ENCODE peak calls at places on chromosomes 16 and 17, in four cellular contexts. X, M, V and F are unnamed samples.

GRCh38 chr16:69003500-69003899 is 102.0 kb upstream of the HAS3 start:
- DNase-seq in V (no peak), X (peak; percentile 35), M (no peak), F (peak; percentile 8)

GRCh38 chr16:67372664-67373063 is 20.6 kb downstream of the TPPP3 start:
- DNase-seq in X (no peak), M (no peak), V (peak; percentile 62), F (no peak)

GRCh38 chr17:1302761-1303160 is 23.3 kb downstream of the TRARG1 start:
- DNase-seq in M (no peak), X (no peak), V (no peak), F (no peak)

GRCh38 chr16:52114414-52114813 is 432.5 kb downstream of the TOX3 start:
- DNase-seq in M (no peak), X (no peak), V (no peak), F (no peak)

GRCh38 chr16:57470683-57471082 is 8.2 kb downstream of the POLR2C start:
- DNase-seq in V (peak; percentile 66), M (peak; percentile 72), X (no peak), F (no peak)

GRCh38 chr17:66210208-66210574 is 18.3 kb upstream of the CEP112 start:
- DNase-seq in M (no peak), X (no peak), V (no peak), F (no peak)

GRCh38 chr16:81610144-81610842 is 165.7 kb downstream of the CMIP start:
- DNase-seq in V (peak; percentile 59), M (peak; percentile 81), X (no peak), F (no peak)

GRCh38 chr16:58417600-58417999 is 25.3 kb downstream of the GINS3 start:
- DNase-seq in X (no peak), V (no peak), M (peak; percentile 36), F (no peak)

GRCh38 chr17:74574489-74575142 is 7.3 kb upstream of the CD300H start:
- DNase-seq in V (no peak), M (no peak), X (no peak), F (no peak)

GRCh38 chr17:31722251-31723056 is 136.6 kb downstream of the COPRS start:
- DNase-seq in V (peak; percentile 66), M (no peak), X (no peak), F (no peak)

GRCh38 chr17:80941743-80942211 is 49.9 kb upstream of the CHMP6 start:
- DNase-seq in X (no peak), M (no peak), V (peak; percentile 67), F (no peak)

GRCh38 chr17:82367724-82368524 is 3.6 kb upstream of the UTS2R start:
- DNase-seq in M (no peak), V (no peak), X (no peak), F (peak; percentile 96)

GRCh38 chr16:2497116-2497630 is 16.6 kb upstream of the ATP6V0C start:
- DNase-seq in V (no peak), M (peak; percentile 86), X (no peak), F (no peak)

GRCh38 chr16:27174007-27174406 is 29.3 kb upstream of the KDM8 start:
- DNase-seq in V (no peak), X (no peak), M (no peak), F (peak; percentile 97)

GRCh38 chr17:41691031-41691777 is 2.5 kb downstream of the EIF1 start:
- DNase-seq in M (no peak), X (no peak), V (peak; percentile 20), F (no peak)

GRCh38 chr17:38673714-38674012 is 1.1 kb downstream of the EPOP start:
- DNase-seq in X (peak; percentile 73), V (no peak), M (peak; percentile 22), F (no peak)
- H3K4me3 ChIP-seq in X (peak overlapping the region; percentile 72), V (no peak overlapping the region), M (peak overlapping the region; percentile 76), F (peak overlapping the region; percentile 68)

GRCh38 chr16:4604401-4604800 is 10.3 kb downstream of the UBALD1 start:
- DNase-seq in X (no peak), M (no peak), V (no peak), F (no peak)
- H3K4me3 ChIP-seq in X (no peak overlapping the region), M (no peak overlapping the region), V (no peak overlapping the region), F (no peak overlapping the region)

GRCh38 chr17:29596811-29597210 is 3.9 kb downstream of the ANKRD13B start:
- DNase-seq in V (no peak), X (no peak), M (no peak), F (no peak)

GRCh38 chr17:29593546-29594440 is 861 bp downstream of the ANKRD13B start:
- DNase-seq in M (no peak), X (peak; percentile 89), V (peak; percentile 42), F (no peak)

GRCh38 chr17:29595943-29596774 is 3.2 kb downstream of the ANKRD13B start:
- DNase-seq in X (no peak), V (no peak), M (no peak), F (no peak)

GRCh38 chr17:29594441-29595090 is 1.6 kb downstream of the ANKRD13B start:
- DNase-seq in V (no peak), X (no peak), M (no peak), F (no peak)

DNA sequence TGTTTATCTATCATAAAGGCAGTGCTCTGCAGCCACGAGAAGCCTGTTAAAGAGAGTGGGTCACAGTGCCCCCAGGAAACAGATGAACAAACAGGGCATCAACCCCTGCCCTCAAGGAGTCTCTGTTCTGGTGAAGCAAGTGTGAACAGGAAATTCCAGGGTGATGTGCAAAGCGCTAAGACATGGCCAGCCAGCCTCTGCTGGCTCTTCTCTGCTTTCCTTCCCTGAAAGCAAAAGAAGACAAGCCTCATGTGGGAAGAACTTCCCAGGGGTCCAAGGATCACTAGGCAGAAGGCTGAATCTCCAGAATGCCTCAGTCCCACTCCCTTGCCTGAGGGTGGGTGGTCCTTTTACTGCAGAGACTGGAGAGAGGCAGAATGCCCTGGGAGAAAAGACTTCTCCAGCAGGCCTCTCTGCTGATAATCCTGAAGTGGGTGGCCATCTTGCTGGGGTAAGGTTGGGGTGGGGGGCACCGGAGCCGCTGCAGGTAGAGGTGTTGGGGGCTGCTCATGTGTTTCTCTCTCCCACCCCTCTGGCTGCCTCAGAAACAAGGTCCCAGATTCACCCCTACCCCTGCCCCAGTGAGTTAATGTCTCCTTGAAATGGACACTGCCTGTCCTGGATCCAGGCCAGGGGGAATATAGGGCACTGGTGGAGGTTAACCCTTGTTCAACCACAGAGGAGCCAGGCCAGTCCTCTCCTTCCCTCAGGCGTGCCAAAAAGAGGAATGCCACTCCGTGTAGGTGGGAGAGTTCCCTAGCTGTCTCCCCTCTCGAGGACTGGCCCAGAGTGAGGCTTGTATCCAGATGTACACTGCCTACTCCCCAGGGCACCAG is 2.4 kb downstream of the ANKRD13B start:
- DNase-seq in V (peak; percentile 62), X (peak; percentile 46), M (no peak), F (no peak)
- H3K4me3 ChIP-seq in V (no peak overlapping the region), X (no peak overlapping the region), M (no peak overlapping the region), F (no peak overlapping the region)

GRCh38 chr17:47994714-47995113 is 23.8 kb downstream of the CDK5RAP3 start:
- DNase-seq in V (no peak), X (peak; percentile 45), M (no peak), F (no peak)

GRCh38 chr17:47993964-47994363 is 23.1 kb downstream of the CDK5RAP3 start:
- DNase-seq in V (no peak), X (no peak), M (no peak), F (no peak)

GRCh38 chr17:47997595-47997994 is 26.7 kb downstream of the CDK5RAP3 start:
- DNase-seq in M (no peak), V (no peak), X (no peak), F (no peak)

GRCh38 chr17:47996201-47996600 is 25.3 kb downstream of the CDK5RAP3 start:
- DNase-seq in V (no peak), M (no peak), X (no peak), F (no peak)

DNA sequence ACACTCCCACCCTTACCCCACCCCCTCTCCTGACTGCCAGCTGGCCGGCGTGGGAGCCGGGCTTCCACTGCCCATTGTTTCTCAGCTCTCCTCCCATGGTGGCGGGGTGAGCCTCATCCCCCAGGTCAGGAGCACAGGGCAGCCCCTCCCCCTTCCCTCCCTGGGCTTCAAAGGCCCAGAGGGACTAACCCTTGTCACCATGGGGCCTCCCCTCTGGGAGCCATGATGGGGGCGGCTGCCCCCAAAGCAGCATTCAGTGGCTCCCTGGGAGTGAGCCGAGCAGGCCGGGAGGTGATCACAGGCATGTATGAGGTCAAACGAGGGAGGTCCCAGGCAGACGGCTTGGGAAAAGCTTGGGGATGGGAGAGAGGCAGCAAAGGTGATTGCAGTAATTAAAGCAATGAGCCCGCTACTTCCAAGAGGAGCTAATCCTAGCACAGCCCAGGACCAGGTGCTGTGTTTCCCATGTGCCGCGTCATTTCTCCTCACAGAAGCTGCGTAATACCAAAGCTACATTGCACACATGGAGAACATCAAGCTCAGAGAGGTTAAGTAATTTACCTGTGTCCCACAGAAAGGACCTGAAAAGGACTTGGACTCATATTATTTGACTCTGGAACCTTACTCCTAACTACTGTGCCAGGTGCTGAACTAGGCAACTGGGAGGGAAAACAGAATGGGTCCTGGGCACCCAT is 24.5 kb downstream of the CDK5RAP3 start:
- DNase-seq in X (peak; percentile 86), V (no peak), M (no peak), F (no peak)
- H3K4me3 ChIP-seq in X (no peak overlapping the region), V (no peak overlapping the region), M (no peak overlapping the region), F (no peak overlapping the region)

DNA sequence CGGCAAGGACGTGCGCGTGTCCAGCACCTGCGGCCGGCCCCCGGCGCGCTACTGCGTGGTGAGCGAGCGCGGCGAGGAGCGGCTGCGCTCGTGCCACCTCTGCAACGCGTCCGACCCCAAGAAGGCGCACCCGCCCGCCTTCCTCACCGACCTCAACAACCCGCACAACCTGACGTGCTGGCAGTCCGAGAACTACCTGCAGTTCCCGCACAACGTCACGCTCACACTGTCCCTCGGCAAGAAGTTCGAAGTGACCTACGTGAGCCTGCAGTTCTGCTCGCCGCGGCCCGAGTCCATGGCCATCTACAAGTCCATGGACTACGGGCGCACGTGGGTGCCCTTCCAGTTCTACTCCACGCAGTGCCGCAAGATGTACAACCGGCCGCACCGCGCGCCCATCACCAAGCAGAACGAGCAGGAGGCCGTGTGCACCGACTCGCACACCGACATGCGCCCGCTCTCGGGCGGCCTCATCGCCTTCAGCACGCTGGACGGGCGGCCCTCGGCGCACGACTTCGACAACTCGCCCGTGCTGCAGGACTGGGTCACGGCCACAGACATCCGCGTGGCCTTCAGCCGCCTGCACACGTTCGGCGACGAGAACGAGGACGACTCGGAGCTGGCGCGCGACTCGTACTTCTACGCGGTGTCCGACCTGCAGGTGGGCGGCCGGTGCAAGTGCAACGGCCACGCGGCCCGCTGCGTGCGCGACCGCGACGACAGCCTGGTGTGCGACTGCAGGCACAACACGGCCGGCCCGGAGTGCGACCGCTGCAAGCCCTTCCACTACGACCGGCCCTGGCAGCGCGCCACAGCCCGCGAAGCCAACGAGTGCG is 1.5 kb downstream of the NTN1 start:
- DNase-seq in V (peak; percentile 14), M (peak; percentile 18), X (peak; percentile 68), F (no peak)
- H3K4me3 ChIP-seq in V (no peak overlapping the region), M (peak overlapping the region; percentile 77), X (peak overlapping the region; percentile 74), F (no peak overlapping the region)

DNA sequence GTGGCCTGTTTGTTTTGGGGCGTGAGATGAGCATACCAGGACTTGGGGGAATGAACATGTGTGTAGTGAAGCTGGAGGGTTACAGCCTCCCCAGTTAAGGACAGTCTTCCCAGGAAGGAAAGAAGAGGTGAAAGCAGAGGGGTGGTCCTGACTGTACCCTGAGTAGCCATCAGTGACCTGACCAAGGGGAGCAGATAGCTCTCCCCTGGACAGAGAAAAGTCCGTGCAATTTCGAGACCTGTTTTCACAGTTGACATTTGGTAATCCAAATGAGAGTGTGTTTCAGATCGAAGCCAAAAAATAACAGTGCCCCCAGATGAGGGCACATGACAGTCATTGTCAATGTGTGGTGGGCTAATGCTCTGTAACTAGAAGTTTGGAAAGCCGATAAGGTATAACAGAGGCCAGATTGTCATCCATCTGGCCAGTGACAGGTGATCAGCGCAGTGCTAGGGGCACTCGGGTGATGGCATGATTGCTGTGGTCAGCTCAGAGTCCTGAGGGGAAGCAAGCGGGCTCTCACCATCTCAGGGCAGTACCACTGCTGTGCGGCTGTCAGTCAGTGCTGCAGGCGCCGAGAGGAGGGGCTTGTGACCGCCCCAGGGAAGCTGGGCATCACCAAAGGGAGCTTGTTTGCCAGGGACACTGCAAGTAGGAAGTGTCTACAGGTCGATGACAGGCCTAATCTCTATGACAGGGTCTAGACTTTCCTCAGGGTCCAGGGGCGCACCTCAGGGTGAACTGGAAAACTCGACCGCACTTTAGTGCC is 1.1 kb upstream of the NME2 start:
- DNase-seq in M (no peak), V (no peak), X (peak; percentile 50), F (no peak)
- H3K4me3 ChIP-seq in M (peak overlapping the region; percentile 99), V (peak overlapping the region; percentile 93), X (peak overlapping the region; percentile 66), F (no peak overlapping the region)

GRCh38 chr17:48603959-48604769 is 622 bp downstream of the HOXB6 start:
- DNase-seq in M (no peak), X (no peak), V (no peak), F (no peak)
- H3K4me3 ChIP-seq in M (peak overlapping the region; percentile 49), X (no peak overlapping the region), V (no peak overlapping the region), F (no peak overlapping the region)